ENCODE peak calls at places on chromosome X, in five cellular contexts. V, H, P, A and M are unnamed samples.

GRCh38 chrX:71099736-71100135 is 4.1 kb downstream of the FOXO4 start:
- DNase-seq in V (peak; percentile 18), H (no peak), P (no peak), A (no peak), M (no peak)

GRCh38 chrX:109440475-109440874 is 41.4 kb downstream of the GUCY2F start:
- DNase-seq in V (no peak), H (no peak), P (no peak), A (no peak), M (no peak)

GRCh38 chrX:49884290-49884862 is 5.1 kb downstream of the USP27X start:
- DNase-seq in V (peak; percentile 92), H (peak; percentile 38), P (peak; percentile 74), A (peak; percentile 66), M (no peak)

GRCh38 chrX:86002076-86002896 is 45.1 kb downstream of the CHM start:
- DNase-seq in V (no peak), H (no peak), P (no peak), A (no peak), M (no peak)

GRCh38 chrX:132622130-132622529 is 133.3 kb upstream of the MBNL3 start:
- DNase-seq in V (no peak), H (no peak), P (no peak), A (no peak), M (no peak)

GRCh38 chrX:72306851-72307645 is 1.3 kb upstream of the CITED1 start:
- DNase-seq in V (no peak), H (peak; percentile 41), P (peak; percentile 76), A (peak; percentile 67), M (no peak)

GRCh38 chrX:108736509-108737479 is at the start of gene IRS4:
- DNase-seq in V (no peak), H (peak; percentile 48), P (no peak), A (peak; percentile 44), M (no peak)

GRCh38 chrX:50813843-50814661 is at the start of gene SHROOM4:
- DNase-seq in V (peak; percentile 84), H (peak; percentile 20), P (peak; percentile 73), A (peak; percentile 70), M (no peak)

GRCh38 chrX:25013593-25014365 is 2.0 kb downstream of the ARX start:
- DNase-seq in V (no peak), H (no peak), P (no peak), A (no peak), M (no peak)

GRCh38 chrX:110286126-110286525 is 31.8 kb downstream of the AMMECR1 start:
- DNase-seq in V (no peak), H (peak; percentile 14), P (no peak), A (no peak), M (no peak)

GRCh38 chrX:149631293-149632165 is at the start of gene TMEM185A:
- DNase-seq in V (peak; percentile 93), H (peak; percentile 47), P (peak; percentile 78), A (peak; percentile 85), M (no peak)

GRCh38 chrX:69387559-69388487 is 116.3 kb upstream of the NALF2 start:
- DNase-seq in V (no peak), H (peak; percentile 44), P (no peak), A (no peak), M (no peak)

GRCh38 chrX:1597345-1598020 is 6.1 kb downstream of the AKAP17A start:
- DNase-seq in V (peak; percentile 81), H (no peak), P (no peak), A (no peak), M (no peak)

GRCh38 chrX:134990475-134991473 is at the start of gene SMIM10:
- DNase-seq in V (peak; percentile 92), H (peak; percentile 75), P (peak; percentile 78), A (peak; percentile 89), M (peak; percentile 29)

GRCh38 chrX:63283331-63283730 is 67.8 kb downstream of the SPIN4 start:
- DNase-seq in V (no peak), H (no peak), P (no peak), A (no peak), M (no peak)

GRCh38 chrX:100494570-100494969 is 84.5 kb upstream of the PCDH19 start:
- DNase-seq in V (no peak), H (no peak), P (no peak), A (no peak), M (no peak)

GRCh38 chrX:119004920-119005524 is 30.6 kb downstream of the LONRF3 start:
- DNase-seq in V (no peak), H (peak; percentile 32), P (peak; percentile 75), A (peak; percentile 72), M (no peak)

GRCh38 chrX:150570512-150570911 is 2.1 kb downstream of the MTM1 start:
- DNase-seq in V (no peak), H (no peak), P (no peak), A (no peak), M (no peak)

GRCh38 chrX:20388594-20388993 is 121.9 kb upstream of the RPS6KA3 start:
- DNase-seq in V (no peak), H (no peak), P (no peak), A (no peak), M (no peak)

GRCh38 chrX:121886557-121886956 is 839.1 kb downstream of the GLUD2 start:
- DNase-seq in V (no peak), H (no peak), P (no peak), A (no peak), M (no peak)

GRCh38 chrX:13080128-13080795 is 35.8 kb upstream of the FAM9C start:
- DNase-seq in V (no peak), H (no peak), P (no peak), A (no peak), M (no peak)

GRCh38 chrX:30308263-30309138 is 689 bp downstream of the NR0B1 start:
- DNase-seq in V (no peak), H (no peak), P (no peak), A (no peak), M (no peak)

GRCh38 chrX:33086886-33087285 is 124.5 kb downstream of the DMD start:
- DNase-seq in V (no peak), H (no peak), P (no peak), A (no peak), M (no peak)

GRCh38 chrX:121238093-121238492 is 190.7 kb downstream of the GLUD2 start:
- DNase-seq in V (no peak), H (no peak), P (no peak), A (no peak), M (no peak)

GRCh38 chrX:2552621-2553297 is 52.0 kb upstream of the DHRSX start:
- DNase-seq in V (no peak), H (no peak), P (no peak), A (no peak), M (no peak)

GRCh38 chrX:115650916-115651315 is 89.9 kb downstream of the PLS3 start:
- DNase-seq in V (no peak), H (peak; percentile 25), P (no peak), A (no peak), M (no peak)

GRCh38 chrX:56793533-56794320 is 64.7 kb downstream of the NBDY start:
- DNase-seq in V (no peak), H (no peak), P (peak; percentile 61), A (no peak), M (no peak)

GRCh38 chrX:20729421-20729820 is 462.7 kb upstream of the RPS6KA3 start:
- DNase-seq in V (no peak), H (no peak), P (no peak), A (no peak), M (no peak)

GRCh38 chrX:30253257-30253656 is 6.3 kb downstream of the MAGEB1 start:
- DNase-seq in V (no peak), H (no peak), P (no peak), A (no peak), M (no peak)

GRCh38 chrX:15434205-15434604 is 50.0 kb upstream of the VEGFD start:
- DNase-seq in V (no peak), H (no peak), P (no peak), A (no peak), M (no peak)

DNA sequence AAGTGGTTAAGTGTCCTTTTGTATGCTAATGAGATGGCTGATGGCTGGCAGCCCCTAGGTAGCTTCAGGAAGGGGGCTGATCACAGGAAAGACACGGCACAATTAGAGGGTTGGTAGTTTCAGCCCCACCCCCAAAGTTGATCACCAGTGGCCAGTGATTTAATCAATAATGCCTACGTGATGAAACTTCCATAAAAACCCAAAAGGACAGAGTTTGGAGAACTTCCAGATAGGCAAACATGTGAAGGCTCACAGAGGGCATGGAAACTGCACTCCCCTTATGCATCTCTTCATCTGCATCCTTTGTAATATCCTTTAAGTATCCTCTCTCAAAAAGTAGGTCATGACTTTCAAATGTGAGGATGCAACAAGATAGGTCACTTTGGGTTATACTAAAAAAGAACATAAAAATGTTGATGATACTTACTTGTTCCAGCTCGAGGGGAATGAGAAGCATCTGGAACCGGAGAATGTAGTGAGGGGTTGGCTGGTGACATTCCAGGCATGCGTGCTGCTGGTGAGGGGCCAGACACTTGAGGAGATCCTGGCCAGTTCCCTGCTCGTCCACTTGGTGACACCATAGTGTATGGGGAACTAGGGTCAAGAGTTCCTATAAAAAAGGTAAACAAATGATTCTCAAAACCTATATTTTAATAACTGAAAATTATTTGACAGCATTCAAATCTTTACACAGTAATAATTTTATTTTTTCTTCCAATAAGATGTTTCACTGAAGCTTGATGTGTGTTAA is 16.7 kb upstream of the CXorf38 start:
- DNase-seq in V (no peak), H (no peak), P (no peak), A (no peak), M (no peak)
- TF ChIP-seq CTCF in V (no peak), H (no peak), P (no peak), A (no peak), M (no peak)

DNA sequence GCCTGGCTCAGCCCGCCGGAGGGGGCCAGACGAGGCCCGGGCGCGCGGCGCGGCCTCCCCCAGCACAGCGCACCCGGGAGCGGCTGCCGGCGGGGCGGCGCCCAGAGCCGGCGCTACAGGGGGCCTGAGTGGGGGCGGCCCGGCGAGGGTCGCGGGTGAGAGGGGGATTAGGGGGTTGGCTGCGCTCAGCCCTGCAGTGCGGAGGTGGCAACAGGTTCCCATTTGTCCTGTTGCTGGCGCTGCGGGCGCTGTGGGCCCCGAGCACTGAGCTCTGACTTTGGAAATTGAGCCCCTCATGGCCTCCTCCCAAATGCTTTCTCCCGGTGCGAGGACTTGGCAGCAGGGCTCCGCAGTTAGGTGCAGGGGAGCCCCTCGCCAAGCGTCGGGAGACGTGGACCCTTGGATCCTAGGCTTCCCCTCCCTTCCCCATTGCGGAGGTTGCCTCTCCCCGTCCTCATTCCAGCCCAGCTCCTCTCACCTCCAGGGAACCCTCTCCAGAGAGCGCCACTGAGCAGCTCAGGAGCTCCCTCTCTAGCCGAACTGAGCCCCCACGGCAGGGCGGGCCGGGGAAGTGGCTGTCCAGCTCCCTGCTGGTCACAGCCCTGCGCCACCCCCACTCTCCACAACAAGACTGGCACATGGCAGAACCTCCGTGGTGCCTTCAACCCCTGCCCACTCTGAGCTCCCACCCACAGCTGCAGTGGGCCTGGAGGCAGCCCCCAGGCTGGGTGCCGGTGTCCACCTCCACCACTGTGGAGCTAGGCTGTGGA is 2.5 kb upstream of the DUSP9 start:
- DNase-seq in V (peak; percentile 56), H (peak; percentile 3), P (peak; percentile 34), A (peak; percentile 28), M (no peak)
- TF ChIP-seq CTCF in V (no peak), H (no peak), P (no peak), A (no peak), M (no peak)

GRCh38 chrX:136953867-136954787 is 73.6 kb upstream of the RBMX start:
- DNase-seq in V (no peak), H (peak; percentile 60), P (peak; percentile 75), A (peak; percentile 51), M (no peak)

GRCh38 chrX:136950206-136950605 is 69.7 kb upstream of the RBMX start:
- DNase-seq in V (no peak), H (no peak), P (no peak), A (no peak), M (no peak)

GRCh38 chrX:136954930-136955329 is 74.4 kb upstream of the RBMX start:
- DNase-seq in V (no peak), H (no peak), P (no peak), A (no peak), M (no peak)
- TF ChIP-seq CTCF in V (no peak), H (peak; percentile 32), P (peak; percentile 39), A (peak; percentile 32), M (no peak)

GRCh38 chrX:80876877-80877276 is 67.2 kb upstream of the BRWD3 start:
- DNase-seq in V (no peak), H (no peak), P (no peak), A (no peak), M (no peak)
- TF ChIP-seq CTCF in V (no peak), H (peak; percentile 27), P (no peak), A (peak; percentile 43), M (no peak)